ENCODE peak calls at places on chromosomes 11 and 22, in ten cellular contexts. W is NCI-H146; N is left cardiac atrium; X is upper lobe of left lung; P is H9; I is cardiac fibroblast; A is NCI-H1436; U is CD4-positive, alpha-beta T cell; L is heart left ventricle; E is NCI-H82. Z is an unnamed sample.

GRCh38 chr22:34814260-34814659 is 251.7 kb upstream of the ISX start:
- DNase-seq in P (no peak), U (no peak), E (peak; percentile 51), W (no peak), N (no peak), A (no peak), L (no peak), I (no peak), X (no peak), Z (no peak)

GRCh38 chr11:17745032-17745772 is 10.6 kb downstream of the KCNC1 start:
- DNase-seq in X (no peak), E (no peak), P (no peak), A (no peak), U (no peak), W (no peak), I (no peak), L (no peak), N (peak; percentile 2), Z (no peak)

GRCh38 chr11:45475135-45475534 is 189.0 kb upstream of the SYT13 start:
- DNase-seq in U (no peak), X (no peak), N (no peak), E (no peak), I (no peak), A (no peak), W (no peak), L (no peak), P (no peak), Z (no peak)

GRCh38 chr22:38353701-38354100 is 36.5 kb upstream of the CSNK1E start:
- DNase-seq in P (no peak), U (no peak), N (no peak), A (no peak), I (no peak), L (no peak), X (no peak), E (no peak), W (no peak), Z (no peak)

GRCh38 chr22:23193882-23194281 is 13.6 kb downstream of the BCR start:
- DNase-seq in L (no peak), P (no peak), A (no peak), W (no peak), U (no peak), X (no peak), N (peak; percentile 22), E (no peak), I (no peak), Z (no peak)

GRCh38 chr11:65325435-65325834 is 8.2 kb upstream of the DPF2 start:
- DNase-seq in U (no peak), E (no peak), A (no peak), N (no peak), X (no peak), L (no peak), W (no peak), P (no peak), I (no peak), Z (no peak)

GRCh38 chr11:19092342-19092741 is 24.6 kb upstream of the ZDHHC13 start:
- DNase-seq in I (no peak), W (no peak), N (no peak), X (no peak), P (no peak), U (no peak), L (no peak), A (no peak), E (no peak), Z (no peak)

GRCh38 chr11:122646549-122647340 is 8.8 kb upstream of the UBASH3B start:
- DNase-seq in U (no peak), X (no peak), E (no peak), P (no peak), L (no peak), A (no peak), N (no peak), I (peak; percentile 65), W (no peak), Z (no peak)

GRCh38 chr11:113638378-113638777 is 67.7 kb downstream of the TMPRSS5 start:
- DNase-seq in X (no peak), W (no peak), E (no peak), P (no peak), I (no peak), L (no peak), A (no peak), U (no peak), N (no peak), Z (no peak)

GRCh38 chr11:63212742-63213141 is 30.7 kb downstream of the SLC22A25 start:
- DNase-seq in E (peak; percentile 29), X (no peak), L (no peak), W (no peak), P (no peak), I (peak; percentile 25), U (no peak), A (no peak), N (no peak), Z (no peak)

GRCh38 chr22:37381489-37381888 is 45.8 kb downstream of the ELFN2 start:
- DNase-seq in W (no peak), I (no peak), A (no peak), E (peak; percentile 36), X (no peak), U (no peak), N (no peak), P (no peak), L (no peak), Z (no peak)

GRCh38 chr22:29096736-29097669 is 24.2 kb downstream of the KREMEN1 start:
- DNase-seq in L (peak; percentile 60), U (no peak), X (no peak), I (no peak), A (no peak), P (no peak), E (no peak), W (no peak), N (no peak), Z (no peak)

GRCh38 chr11:134361241-134361640 is 29.5 kb downstream of the GLB1L2 start:
- DNase-seq in I (no peak), X (no peak), E (no peak), P (no peak), A (peak; percentile 17), U (no peak), N (no peak), L (peak; percentile 18), W (no peak), Z (no peak)

GRCh38 chr11:126190792-126191191 is 20.7 kb downstream of the RPUSD4 start:
- DNase-seq in L (no peak), P (no peak), W (no peak), I (no peak), X (no peak), N (no peak), A (no peak), E (no peak), U (no peak), Z (no peak)

GRCh38 chr11:35235498-35235897 is 96.5 kb downstream of the CD44 start:
- DNase-seq in W (no peak), N (no peak), P (no peak), E (no peak), A (no peak), L (no peak), X (no peak), I (no peak), U (no peak), Z (no peak)

Z was measured in CD8-positive, alpha-beta memory T cell.